ENCODE peak calls at places on chromosomes 3 and 15, in seven cellular contexts. Z, G, B, F, R, S and U are unnamed samples.

GRCh38 chr3:82082796-82083195 is 321.4 kb upstream of the GBE1 start:
- DNase-seq in Z (no peak), G (no peak), B (no peak), F (no peak), R (no peak), S (no peak), U (no peak)

GRCh38 chr15:57948554-57949289 is 116.8 kb downstream of the ALDH1A2 start:
- DNase-seq in Z (peak), G (no peak), B (no peak), F (no peak), R (no peak), S (no peak), U (no peak)

GRCh38 chr15:62223020-62223419 is 57.9 kb upstream of the C2CD4B start:
- DNase-seq in Z (no peak), G (no peak), B (no peak), F (no peak), R (no peak), S (no peak), U (no peak)

GRCh38 chr3:161171113-161171512 is 50.0 kb upstream of the NMD3 start:
- DNase-seq in Z (no peak), G (no peak), B (no peak), F (no peak), R (no peak), S (no peak), U (no peak)

GRCh38 chr3:117477214-117477755 is 767.7 kb downstream of the TUSC7 start:
- DNase-seq in Z (no peak), G (no peak), B (no peak), F (no peak), R (no peak), S (no peak), U (no peak)

GRCh38 chr3:44114142-44114541 is 127.5 kb upstream of the TOPAZ1 start:
- DNase-seq in Z (peak), G (peak), B (peak), F (no peak), R (no peak), S (peak), U (peak)

GRCh38 chr3:141878812-141879211 is 2.4 kb downstream of the ATP1B3 start:
- DNase-seq in Z (peak), G (no peak), B (no peak), F (no peak), R (no peak), S (no peak), U (no peak)

GRCh38 chr3:34013818-34014576 is 215.6 kb downstream of the PDCD6IP start:
- DNase-seq in Z (no peak), G (no peak), B (peak), F (no peak), R (no peak), S (peak), U (no peak)

GRCh38 chr15:57343526-57343925 is 32.8 kb upstream of the CGNL1 start:
- DNase-seq in Z (no peak), G (no peak), B (no peak), F (no peak), R (no peak), S (no peak), U (no peak)

GRCh38 chr3:187150599-187150998 is 11.3 kb upstream of the RPL39L start:
- DNase-seq in Z (no peak), G (no peak), B (peak), F (no peak), R (no peak), S (peak), U (peak)

GRCh38 chr3:115861166-115861733 is 237.9 kb downstream of the GAP43 start:
- DNase-seq in Z (no peak), G (no peak), B (no peak), F (no peak), R (no peak), S (no peak), U (no peak)

GRCh38 chr3:197498499-197499241 is 57.1 kb downstream of the BDH1 start:
- DNase-seq in Z (no peak), G (no peak), B (no peak), F (no peak), R (no peak), S (no peak), U (no peak)

GRCh38 chr3:46666471-46666845 is 27.0 kb downstream of the ALS2CL start:
- DNase-seq in Z (peak), G (no peak), B (no peak), F (no peak), R (no peak), S (no peak), U (no peak)

GRCh38 chr15:79408041-79408440 is 24.1 kb upstream of the MINAR1 start:
- DNase-seq in Z (no peak), G (no peak), B (no peak), F (no peak), R (no peak), S (no peak), U (peak)

GRCh38 chr3:70702132-70702531 is 389.7 kb upstream of the MDFIC2 start:
- DNase-seq in Z (no peak), G (no peak), B (no peak), F (no peak), R (no peak), S (no peak), U (no peak)

GRCh38 chr3:12840591-12841084 is 727 bp downstream of the RPL32 start:
- DNase-seq in Z (no peak), G (no peak), B (no peak), F (no peak), R (no peak), S (no peak), U (no peak)

GRCh38 chr3:189331002-189331418 is 159.2 kb downstream of the TPRG1 start:
- DNase-seq in Z (no peak), G (no peak), B (no peak), F (no peak), R (no peak), S (no peak), U (peak)

GRCh38 chr3:194225988-194226663 is 90.2 kb downstream of the HES1 start:
- DNase-seq in Z (no peak), G (no peak), B (no peak), F (no peak), R (no peak), S (no peak), U (no peak)

GRCh38 chr15:88467935-88468528 is 524 bp downstream of the MRPS11 start:
- DNase-seq in Z (peak), G (no peak), B (no peak), F (no peak), R (no peak), S (peak), U (peak)

GRCh38 chr3:172274906-172275305 is 173.3 kb downstream of the GHSR start:
- DNase-seq in Z (no peak), G (no peak), B (no peak), F (no peak), R (no peak), S (no peak), U (no peak)

GRCh38 chr3:128342701-128343180 is 123.9 kb downstream of the DNAJB8 start:
- DNase-seq in Z (no peak), G (no peak), B (no peak), F (no peak), R (no peak), S (no peak), U (no peak)

GRCh38 chr3:128341659-128342395 is 124.9 kb downstream of the DNAJB8 start:
- DNase-seq in Z (no peak), G (no peak), B (no peak), F (no peak), R (no peak), S (no peak), U (no peak)

GRCh38 chr3:128344046-128344368 is 122.7 kb downstream of the DNAJB8 start:
- DNase-seq in Z (no peak), G (no peak), B (no peak), F (no peak), R (no peak), S (no peak), U (no peak)

GRCh38 chr3:128345195-128345594 is 121.5 kb downstream of the DNAJB8 start:
- DNase-seq in Z (no peak), G (no peak), B (no peak), F (no peak), R (no peak), S (peak), U (no peak)

GRCh38 chr3:128343287-128344045 is 123.2 kb downstream of the DNAJB8 start:
- DNase-seq in Z (peak), G (no peak), B (peak), F (no peak), R (no peak), S (peak), U (peak)
- TF ChIP-seq JUND in Z (peak), G (no peak), B (peak), F (no peak), R (no peak), S (peak), U (no peak)

GRCh38 chr3:107734317-107734716 is 211.6 kb downstream of the BBX start:
- DNase-seq in Z (no peak), G (no peak), B (no peak), F (no peak), R (no peak), S (no peak), U (no peak)

GRCh38 chr3:107740992-107741896 is 218.5 kb downstream of the BBX start:
- DNase-seq in Z (no peak), G (no peak), B (peak), F (no peak), R (no peak), S (peak), U (no peak)

GRCh38 chr3:107739227-107739626 is 216.5 kb downstream of the BBX start:
- DNase-seq in Z (no peak), G (no peak), B (no peak), F (no peak), R (no peak), S (no peak), U (no peak)

GRCh38 chr3:107738486-107739183 is 215.9 kb downstream of the BBX start:
- DNase-seq in Z (no peak), G (no peak), B (no peak), F (no peak), R (no peak), S (no peak), U (no peak)

DNA sequence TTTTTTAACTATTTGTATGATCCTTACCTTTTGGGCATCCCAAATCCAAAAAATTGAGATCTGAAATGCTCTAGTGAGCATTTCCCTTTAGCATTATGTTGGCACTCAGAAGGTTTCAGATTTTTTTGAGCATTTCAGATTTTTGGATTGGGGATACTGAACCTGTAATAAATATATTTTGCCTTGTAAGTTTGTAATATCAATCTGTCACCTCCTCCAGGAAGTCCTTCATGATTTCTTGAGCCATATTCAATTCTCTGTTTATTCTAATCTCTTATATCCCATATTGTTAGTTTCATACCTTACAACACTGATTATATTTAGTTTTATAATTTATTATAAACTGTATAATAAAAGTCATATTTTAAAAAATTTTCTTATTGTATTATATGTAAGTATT is 215.1 kb downstream of the BBX start:
- DNase-seq in Z (no peak), G (no peak), B (no peak), F (no peak), R (no peak), S (no peak), U (no peak)
- TF ChIP-seq JUND in Z (no peak), G (no peak), B (no peak), F (no peak), R (no peak), S (no peak), U (no peak)

DNA sequence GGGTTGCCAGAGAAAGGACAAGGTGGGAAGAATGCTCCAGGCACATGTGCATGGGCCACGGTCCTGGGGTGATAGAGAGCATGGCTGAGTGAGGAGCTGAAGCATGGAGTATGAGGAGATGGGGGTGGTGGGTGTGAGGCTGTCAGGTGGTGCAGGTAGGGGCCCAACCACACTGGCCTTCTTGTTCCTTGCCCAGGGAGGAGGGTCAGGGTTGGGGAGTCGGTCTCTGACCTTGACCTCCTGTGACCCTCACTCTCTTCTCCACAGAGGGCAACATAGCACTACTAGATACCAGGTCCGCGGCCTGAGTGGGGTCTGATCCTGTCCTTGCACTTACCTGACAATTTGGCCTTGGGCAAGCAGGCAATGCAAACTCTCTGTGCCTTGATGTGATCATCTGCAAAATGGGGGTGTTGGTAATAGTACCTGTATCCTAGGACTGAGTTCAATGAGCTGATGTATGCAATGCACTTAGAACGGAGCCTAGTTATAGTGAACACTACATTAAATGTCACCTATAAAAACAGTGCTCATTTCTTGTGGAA is 75.2 kb downstream of the EEFSEC start:
- DNase-seq in Z (no peak), G (no peak), B (no peak), F (no peak), R (no peak), S (no peak), U (no peak)
- TF ChIP-seq JUND in Z (no peak), G (no peak), B (no peak), F (no peak), R (no peak), S (no peak), U (no peak)

GRCh38 chr3:153911111-153911510 is 210.1 kb upstream of the ARHGEF26 start:
- DNase-seq in Z (no peak), G (no peak), B (no peak), F (no peak), R (no peak), S (no peak), U (no peak)
- TF ChIP-seq JUND in Z (no peak), G (no peak), B (no peak), F (no peak), R (no peak), S (no peak), U (no peak)

GRCh38 chr15:80550910-80551265 is 144.2 kb upstream of the ABHD17C start:
- DNase-seq in Z (no peak), G (no peak), B (no peak), F (no peak), R (no peak), S (no peak), U (no peak)

GRCh38 chr15:80549712-80550111 is 145.4 kb upstream of the ABHD17C start:
- DNase-seq in Z (no peak), G (no peak), B (no peak), F (no peak), R (no peak), S (no peak), U (no peak)

GRCh38 chr15:80550219-80550909 is 144.7 kb upstream of the ABHD17C start:
- DNase-seq in Z (no peak), G (no peak), B (peak), F (peak), R (no peak), S (no peak), U (no peak)

GRCh38 chr15:80549191-80549590 is 145.0 kb downstream of the ARNT2 start:
- DNase-seq in Z (no peak), G (no peak), B (no peak), F (no peak), R (no peak), S (no peak), U (no peak)

DNA sequence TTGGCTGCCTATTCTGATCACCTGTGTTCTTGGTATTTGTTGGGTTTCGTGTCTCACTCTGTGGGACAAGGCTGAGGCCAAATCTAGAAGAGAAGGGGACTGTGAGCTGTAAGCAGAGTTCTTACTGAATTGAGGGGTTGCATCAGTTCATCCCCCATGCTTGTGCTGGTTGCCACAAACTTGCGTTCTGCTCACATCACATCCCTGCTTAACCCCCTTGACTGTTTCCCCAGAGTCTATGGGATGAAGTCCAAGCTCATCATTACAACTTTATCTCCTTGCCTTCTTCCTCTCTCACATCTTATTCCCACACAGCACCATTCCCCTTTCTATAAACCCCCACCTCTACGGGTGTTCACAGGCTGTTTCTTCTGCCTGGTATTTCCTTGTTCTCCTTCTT is 143.8 kb upstream of the ABHD17C start:
- DNase-seq in Z (no peak), G (no peak), B (no peak), F (no peak), R (no peak), S (no peak), U (no peak)
- TF ChIP-seq JUND in Z (no peak), G (no peak), B (no peak), F (no peak), R (no peak), S (no peak), U (no peak)

DNA sequence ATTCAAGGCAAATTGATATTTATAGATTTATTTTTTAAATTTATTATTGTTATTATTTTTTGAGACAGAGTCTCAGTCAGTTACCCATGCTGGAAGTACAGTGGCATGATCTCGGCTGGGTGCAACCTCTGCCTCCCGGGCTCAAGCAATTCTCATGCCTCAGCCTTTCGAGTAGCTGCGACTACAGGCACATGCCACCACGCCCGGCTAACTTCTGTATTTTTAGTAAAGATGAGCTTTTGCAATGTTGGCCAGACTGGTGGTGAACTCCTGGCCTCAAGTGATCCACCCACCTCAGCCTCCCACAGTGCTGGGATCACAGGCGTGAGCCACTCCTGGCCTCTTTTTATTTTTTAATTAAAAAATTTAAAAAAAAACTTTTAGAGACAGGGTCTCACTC is 19.0 kb downstream of the SPG21 start:
- DNase-seq in Z (no peak), G (no peak), B (no peak), F (no peak), R (no peak), S (no peak), U (no peak)
- TF ChIP-seq JUND in Z (no peak), G (no peak), B (no peak), F (no peak), R (no peak), S (no peak), U (no peak)